ENCODE peak calls at places on chromosome 10, in seven cellular contexts. One of them, this sample, is unnamed.
A peak's percentile ranks its signal among the peaks of the same experiment; 100 is the strongest.

GRCh38 chr10:132786279-132786528 is 257 bp upstream of the NKX6-2 start:
- DNase-seq in T follicular helper cell: no peak
- DNase-seq in T-helper 2 cell: no peak
- DNase-seq in Panc1: no peak
- DNase-seq in mesendoderm: no peak
- DNase-seq in NCI-H2081: no peak
- DNase-seq in HT1080: no peak
- DNase-seq in this sample: no peak

GRCh38 chr10:59865101-59865500 is 41.3 kb downstream of the CCDC6 start:
- DNase-seq in T follicular helper cell: no peak
- DNase-seq in T-helper 2 cell: no peak
- DNase-seq in Panc1: no peak
- DNase-seq in mesendoderm: peak; percentile 86
- DNase-seq in NCI-H2081: peak; percentile 23
- DNase-seq in HT1080: peak; percentile 4
- DNase-seq in this sample: no peak

GRCh38 chr10:85492684-85493083 is 873.9 kb downstream of the GRID1 start:
- DNase-seq in T follicular helper cell: no peak
- DNase-seq in T-helper 2 cell: no peak
- DNase-seq in Panc1: no peak
- DNase-seq in mesendoderm: peak; percentile 94
- DNase-seq in NCI-H2081: no peak
- DNase-seq in HT1080: no peak
- DNase-seq in this sample: no peak

GRCh38 chr10:103791291-103791690 is 64.1 kb downstream of the SH3PXD2A start:
- DNase-seq in T follicular helper cell: no peak
- DNase-seq in T-helper 2 cell: no peak
- DNase-seq in Panc1: no peak
- DNase-seq in mesendoderm: no peak
- DNase-seq in NCI-H2081: no peak
- DNase-seq in HT1080: no peak
- DNase-seq in this sample: no peak

GRCh38 chr10:30755474-30755873 is 125.9 kb upstream of the LYZL2 start:
- DNase-seq in T follicular helper cell: no peak
- DNase-seq in T-helper 2 cell: no peak
- DNase-seq in Panc1: no peak
- DNase-seq in mesendoderm: no peak
- DNase-seq in NCI-H2081: no peak
- DNase-seq in HT1080: no peak
- DNase-seq in this sample: no peak

GRCh38 chr10:43410345-43410744 is 1.4 kb upstream of the HNRNPF start:
- DNase-seq in T follicular helper cell: no peak
- DNase-seq in T-helper 2 cell: no peak
- DNase-seq in Panc1: no peak
- DNase-seq in mesendoderm: no peak
- DNase-seq in NCI-H2081: no peak
- DNase-seq in HT1080: no peak
- DNase-seq in this sample: no peak

GRCh38 chr10:101330236-101331225 is 23.4 kb upstream of the BTRC start:
- DNase-seq in T follicular helper cell: no peak
- DNase-seq in T-helper 2 cell: no peak
- DNase-seq in Panc1: no peak
- DNase-seq in mesendoderm: no peak
- DNase-seq in NCI-H2081: peak; percentile 23
- DNase-seq in HT1080: peak; percentile 79
- DNase-seq in this sample: no peak

GRCh38 chr10:50431118-50431517 is 179.8 kb upstream of the ASAH2 start:
- DNase-seq in T follicular helper cell: no peak
- DNase-seq in T-helper 2 cell: no peak
- DNase-seq in Panc1: no peak
- DNase-seq in mesendoderm: no peak
- DNase-seq in NCI-H2081: no peak
- DNase-seq in HT1080: peak; percentile 65
- DNase-seq in this sample: no peak

GRCh38 chr10:119865699-119866240 is 6.9 kb downstream of the MCMBP start:
- DNase-seq in T follicular helper cell: no peak
- DNase-seq in T-helper 2 cell: no peak
- DNase-seq in Panc1: no peak
- DNase-seq in mesendoderm: no peak
- DNase-seq in NCI-H2081: no peak
- DNase-seq in HT1080: no peak
- DNase-seq in this sample: no peak

GRCh38 chr10:58982470-58983239 is 193.8 kb upstream of the PHYHIPL start:
- DNase-seq in T follicular helper cell: no peak
- DNase-seq in T-helper 2 cell: no peak
- DNase-seq in Panc1: no peak
- DNase-seq in mesendoderm: peak; percentile 32
- DNase-seq in NCI-H2081: no peak
- DNase-seq in HT1080: no peak
- DNase-seq in this sample: no peak

GRCh38 chr10:62980697-62981495 is 152.2 kb upstream of the NRBF2 start:
- DNase-seq in T follicular helper cell: no peak
- DNase-seq in T-helper 2 cell: no peak
- DNase-seq in Panc1: no peak
- DNase-seq in mesendoderm: no peak
- DNase-seq in NCI-H2081: peak; percentile 4
- DNase-seq in HT1080: peak; percentile 80
- DNase-seq in this sample: no peak

GRCh38 chr10:92420554-92421275 is 129.7 kb downstream of the MARCHF5 start:
- DNase-seq in T follicular helper cell: no peak
- DNase-seq in T-helper 2 cell: no peak
- DNase-seq in Panc1: no peak
- DNase-seq in mesendoderm: no peak
- DNase-seq in NCI-H2081: no peak
- DNase-seq in HT1080: no peak
- DNase-seq in this sample: no peak

GRCh38 chr10:86823565-86823964 is 67.1 kb downstream of the BMPR1A start:
- DNase-seq in T follicular helper cell: no peak
- DNase-seq in T-helper 2 cell: no peak
- DNase-seq in Panc1: no peak
- DNase-seq in mesendoderm: peak; percentile 65
- DNase-seq in NCI-H2081: no peak
- DNase-seq in HT1080: no peak
- DNase-seq in this sample: no peak

GRCh38 chr10:12919574-12919973 is 81.9 kb downstream of the CCDC3 start:
- DNase-seq in T follicular helper cell: no peak
- DNase-seq in T-helper 2 cell: no peak
- DNase-seq in Panc1: no peak
- DNase-seq in mesendoderm: no peak
- DNase-seq in NCI-H2081: no peak
- DNase-seq in HT1080: no peak
- DNase-seq in this sample: no peak

GRCh38 chr10:133089461-133089800 is 1.7 kb downstream of the ADGRA1 start:
- DNase-seq in T follicular helper cell: no peak
- DNase-seq in T-helper 2 cell: no peak
- DNase-seq in Panc1: no peak
- DNase-seq in mesendoderm: no peak
- DNase-seq in NCI-H2081: no peak
- DNase-seq in HT1080: no peak
- DNase-seq in this sample: no peak

GRCh38 chr10:125006921-125007391 is 65.0 kb downstream of the ZRANB1 start:
- DNase-seq in T follicular helper cell: no peak
- DNase-seq in T-helper 2 cell: no peak
- DNase-seq in Panc1: no peak
- DNase-seq in mesendoderm: no peak
- DNase-seq in NCI-H2081: no peak
- DNase-seq in HT1080: no peak
- DNase-seq in this sample: no peak

GRCh38 chr10:101894742-101895141 is 51.1 kb upstream of the KCNIP2 start:
- DNase-seq in T follicular helper cell: no peak
- DNase-seq in T-helper 2 cell: no peak
- DNase-seq in Panc1: no peak
- DNase-seq in mesendoderm: no peak
- DNase-seq in NCI-H2081: no peak
- DNase-seq in HT1080: no peak
- DNase-seq in this sample: no peak

GRCh38 chr10:79234391-79235318 is 112.6 kb upstream of the PPIF start:
- DNase-seq in T follicular helper cell: no peak
- DNase-seq in T-helper 2 cell: no peak
- DNase-seq in Panc1: no peak
- DNase-seq in mesendoderm: no peak
- DNase-seq in NCI-H2081: no peak
- DNase-seq in HT1080: no peak
- DNase-seq in this sample: no peak

GRCh38 chr10:31071232-31071999 is 39.8 kb upstream of the ZNF438 start:
- DNase-seq in T follicular helper cell: no peak
- DNase-seq in T-helper 2 cell: no peak
- DNase-seq in Panc1: no peak
- DNase-seq in mesendoderm: no peak
- DNase-seq in NCI-H2081: no peak
- DNase-seq in HT1080: peak; percentile 13
- DNase-seq in this sample: no peak

GRCh38 chr10:11822031-11822756 is 962 bp upstream of the PROSER2 start:
- DNase-seq in T follicular helper cell: no peak
- DNase-seq in T-helper 2 cell: no peak
- DNase-seq in Panc1: no peak
- DNase-seq in mesendoderm: peak; percentile 48
- DNase-seq in NCI-H2081: no peak
- DNase-seq in HT1080: no peak
- DNase-seq in this sample: no peak

GRCh38 chr10:119680050-119680449 is 28.9 kb downstream of the BAG3 start:
- DNase-seq in T follicular helper cell: no peak
- DNase-seq in T-helper 2 cell: no peak
- DNase-seq in Panc1: no peak
- DNase-seq in mesendoderm: no peak
- DNase-seq in NCI-H2081: no peak
- DNase-seq in HT1080: peak; percentile 97
- DNase-seq in this sample: no peak

GRCh38 chr10:50807851-50808776 is 68.4 kb downstream of the ASAH2B start:
- DNase-seq in T follicular helper cell: no peak
- DNase-seq in T-helper 2 cell: no peak
- DNase-seq in Panc1: no peak
- DNase-seq in mesendoderm: peak; percentile 33
- DNase-seq in NCI-H2081: no peak
- DNase-seq in HT1080: no peak
- DNase-seq in this sample: no peak

GRCh38 chr10:126536656-126537055 is 133.8 kb downstream of the C10orf90 start:
- DNase-seq in T follicular helper cell: no peak
- DNase-seq in T-helper 2 cell: no peak
- DNase-seq in Panc1: no peak
- DNase-seq in mesendoderm: peak; percentile 49
- DNase-seq in NCI-H2081: no peak
- DNase-seq in HT1080: no peak
- DNase-seq in this sample: no peak

GRCh38 chr10:125136087-125136486 is 24.3 kb downstream of the CTBP2 start:
- DNase-seq in T follicular helper cell: no peak
- DNase-seq in T-helper 2 cell: no peak
- DNase-seq in Panc1: no peak
- DNase-seq in mesendoderm: no peak
- DNase-seq in NCI-H2081: no peak
- DNase-seq in HT1080: no peak
- DNase-seq in this sample: no peak

GRCh38 chr10:12549297-12549696 is 199.9 kb downstream of the CAMK1D start:
- DNase-seq in T follicular helper cell: no peak
- DNase-seq in T-helper 2 cell: no peak
- DNase-seq in Panc1: no peak
- DNase-seq in mesendoderm: no peak
- DNase-seq in NCI-H2081: no peak
- DNase-seq in HT1080: no peak
- DNase-seq in this sample: no peak

GRCh38 chr10:5338010-5338409 is 26.8 kb upstream of the UCN3 start:
- DNase-seq in T follicular helper cell: no peak
- DNase-seq in T-helper 2 cell: no peak
- DNase-seq in Panc1: no peak
- DNase-seq in mesendoderm: no peak
- DNase-seq in NCI-H2081: no peak
- DNase-seq in HT1080: no peak
- DNase-seq in this sample: no peak

GRCh38 chr10:18949391-18949790 is 99.2 kb upstream of the MALRD1 start:
- DNase-seq in T follicular helper cell: no peak
- DNase-seq in T-helper 2 cell: no peak
- DNase-seq in Panc1: no peak
- DNase-seq in mesendoderm: no peak
- DNase-seq in NCI-H2081: no peak
- DNase-seq in HT1080: no peak
- DNase-seq in this sample: no peak

GRCh38 chr10:103854687-103855423 is 521 bp downstream of the SH3PXD2A start:
- DNase-seq in T follicular helper cell: no peak
- DNase-seq in T-helper 2 cell: no peak
- DNase-seq in Panc1: no peak
- DNase-seq in mesendoderm: peak; percentile 72
- DNase-seq in NCI-H2081: no peak
- DNase-seq in HT1080: peak; percentile 57
- DNase-seq in this sample: peak; percentile 28

GRCh38 chr10:102870221-102870620 is 951 bp downstream of the AS3MT start:
- DNase-seq in T follicular helper cell: no peak
- DNase-seq in T-helper 2 cell: no peak
- DNase-seq in Panc1: no peak
- DNase-seq in mesendoderm: no peak
- DNase-seq in NCI-H2081: no peak
- DNase-seq in HT1080: no peak
- DNase-seq in this sample: no peak

GRCh38 chr10:29830526-29831512 is 196.0 kb upstream of the SVIL start:
- DNase-seq in T follicular helper cell: no peak
- DNase-seq in T-helper 2 cell: no peak
- DNase-seq in Panc1: no peak
- DNase-seq in mesendoderm: no peak
- DNase-seq in NCI-H2081: no peak
- DNase-seq in HT1080: no peak
- DNase-seq in this sample: no peak

GRCh38 chr10:96618648-96619047 is 31.8 kb upstream of the TM9SF3 start:
- DNase-seq in T follicular helper cell: no peak
- DNase-seq in T-helper 2 cell: no peak
- DNase-seq in Panc1: no peak
- DNase-seq in mesendoderm: no peak
- DNase-seq in NCI-H2081: peak; percentile 74
- DNase-seq in HT1080: no peak
- DNase-seq in this sample: peak; percentile 76

GRCh38 chr10:111209666-111210065 is 132.8 kb downstream of the ADRA2A start:
- DNase-seq in T follicular helper cell: no peak
- DNase-seq in T-helper 2 cell: no peak
- DNase-seq in Panc1: no peak
- DNase-seq in mesendoderm: no peak
- DNase-seq in NCI-H2081: no peak
- DNase-seq in HT1080: no peak
- DNase-seq in this sample: no peak

GRCh38 chr10:94223702-94224370 is 138.9 kb downstream of the NOC3L start:
- DNase-seq in T follicular helper cell: no peak
- DNase-seq in T-helper 2 cell: no peak
- DNase-seq in Panc1: no peak
- DNase-seq in mesendoderm: no peak
- DNase-seq in NCI-H2081: no peak
- DNase-seq in HT1080: no peak
- DNase-seq in this sample: no peak

GRCh38 chr10:499991-500390 is 189.5 kb downstream of the DIP2C start:
- DNase-seq in T follicular helper cell: no peak
- DNase-seq in T-helper 2 cell: no peak
- DNase-seq in Panc1: no peak
- DNase-seq in mesendoderm: no peak
- DNase-seq in NCI-H2081: no peak
- DNase-seq in HT1080: no peak
- DNase-seq in this sample: no peak

GRCh38 chr10:124267231-124267885 is 151.4 kb downstream of the OAT start:
- DNase-seq in T follicular helper cell: no peak
- DNase-seq in T-helper 2 cell: no peak
- DNase-seq in Panc1: no peak
- DNase-seq in mesendoderm: no peak
- DNase-seq in NCI-H2081: peak; percentile 3
- DNase-seq in HT1080: no peak
- DNase-seq in this sample: peak; percentile 4